ENCODE peak calls at places on chromosomes 6 and 20, in four cellular contexts. G, K, J and M are unnamed samples.

GRCh38 chr6:134035823-134036296 is 16.6 kb downstream of the SLC2A12 start:
- DNase-seq in G (no peak), K (no peak), J (peak; percentile 64), M (peak; percentile 50)

GRCh38 chr20:35385733-35386132 is 26.0 kb downstream of the UQCC1 start:
- DNase-seq in G (no peak), K (no peak), J (no peak), M (no peak)

GRCh38 chr6:161417712-161418457 is 144.0 kb upstream of the AGPAT4 start:
- DNase-seq in G (no peak), K (no peak), J (no peak), M (peak; percentile 45)

GRCh38 chr6:146901940-146902816 is 302.0 kb upstream of the STXBP5 start:
- DNase-seq in G (no peak), K (no peak), J (peak; percentile 10), M (no peak)

GRCh38 chr6:75893058-75893775 is 144.2 kb downstream of the MYO6 start:
- DNase-seq in G (peak; percentile 24), K (no peak), J (peak; percentile 61), M (peak; percentile 5)

GRCh38 chr6:15417811-15418210 is 171.9 kb downstream of the JARID2 start:
- DNase-seq in G (no peak), K (no peak), J (no peak), M (no peak)

GRCh38 chr20:15834857-15835256 is 738.4 kb downstream of the KIF16B start:
- DNase-seq in G (no peak), K (no peak), J (no peak), M (no peak)

GRCh38 chr6:29826271-29826670 is 1.4 kb upstream of the HLA-G start:
- DNase-seq in G (no peak), K (no peak), J (no peak), M (no peak)

GRCh38 chr6:88722691-88723090 is 240.7 kb downstream of the RNGTT start:
- DNase-seq in G (no peak), K (no peak), J (no peak), M (no peak)

GRCh38 chr6:132020138-132020551 is 69.0 kb upstream of the CCN2 start:
- DNase-seq in G (no peak), K (no peak), J (no peak), M (no peak)

GRCh38 chr20:53949319-53949839 is 121.0 kb downstream of the BCAS1 start:
- DNase-seq in G (no peak), K (no peak), J (no peak), M (peak; percentile 16)

GRCh38 chr6:170296746-170297576 is 6.1 kb upstream of the DLL1 start:
- DNase-seq in G (no peak), K (no peak), J (no peak), M (no peak)

GRCh38 chr20:25867776-25868649 is 171.4 kb upstream of the ZNF337 start:
- DNase-seq in G (peak; percentile 16), K (no peak), J (no peak), M (peak; percentile 55)

GRCh38 chr6:44127186-44128019 is at the start of the genes MRPL14 and TMEM63B:
- DNase-seq in G (peak; percentile 99), K (peak; percentile 59), J (peak; percentile 76), M (peak; percentile 90)

GRCh38 chr20:36344517-36345132 is 38.5 kb downstream of the DLGAP4 start:
- DNase-seq in G (peak; percentile 79), K (no peak), J (peak; percentile 59), M (peak; percentile 35)

GRCh38 chr6:151765444-151765886 is 42.0 kb upstream of the ESR1 start:
- DNase-seq in G (peak; percentile 61), K (no peak), J (peak; percentile 79), M (peak; percentile 60)

GRCh38 chr6:46290435-46290834 is 119.7 kb upstream of the ENPP5 start:
- DNase-seq in G (no peak), K (no peak), J (no peak), M (no peak)

GRCh38 chr6:36197739-36198221 is 1.2 kb downstream of the BRPF3 start:
- DNase-seq in G (no peak), K (no peak), J (no peak), M (no peak)

GRCh38 chr6:149869275-149869892 is 5.2 kb upstream of the LRP11 start:
- DNase-seq in G (no peak), K (no peak), J (no peak), M (no peak)

GRCh38 chr20:47269309-47270165 is 87.0 kb downstream of the ZMYND8 start:
- DNase-seq in G (no peak), K (no peak), J (no peak), M (no peak)

GRCh38 chr6:31940256-31940664 is 5.6 kb upstream of the CFB start:
- DNase-seq in G (no peak), K (no peak), J (peak; percentile 78), M (no peak)

GRCh38 chr6:13216236-13216933 is 112.0 kb downstream of the TBC1D7 start:
- DNase-seq in G (no peak), K (no peak), J (no peak), M (no peak)

GRCh38 chr6:13222048-13222447 is 106.3 kb downstream of the TBC1D7 start:
- DNase-seq in G (no peak), K (no peak), J (no peak), M (no peak)

GRCh38 chr6:13220266-13220665 is 108.1 kb downstream of the TBC1D7 start:
- DNase-seq in G (no peak), K (no peak), J (no peak), M (no peak)

GRCh38 chr6:13215390-13215789 is 112.9 kb downstream of the TBC1D7 start:
- DNase-seq in G (no peak), K (no peak), J (no peak), M (no peak)

DNA sequence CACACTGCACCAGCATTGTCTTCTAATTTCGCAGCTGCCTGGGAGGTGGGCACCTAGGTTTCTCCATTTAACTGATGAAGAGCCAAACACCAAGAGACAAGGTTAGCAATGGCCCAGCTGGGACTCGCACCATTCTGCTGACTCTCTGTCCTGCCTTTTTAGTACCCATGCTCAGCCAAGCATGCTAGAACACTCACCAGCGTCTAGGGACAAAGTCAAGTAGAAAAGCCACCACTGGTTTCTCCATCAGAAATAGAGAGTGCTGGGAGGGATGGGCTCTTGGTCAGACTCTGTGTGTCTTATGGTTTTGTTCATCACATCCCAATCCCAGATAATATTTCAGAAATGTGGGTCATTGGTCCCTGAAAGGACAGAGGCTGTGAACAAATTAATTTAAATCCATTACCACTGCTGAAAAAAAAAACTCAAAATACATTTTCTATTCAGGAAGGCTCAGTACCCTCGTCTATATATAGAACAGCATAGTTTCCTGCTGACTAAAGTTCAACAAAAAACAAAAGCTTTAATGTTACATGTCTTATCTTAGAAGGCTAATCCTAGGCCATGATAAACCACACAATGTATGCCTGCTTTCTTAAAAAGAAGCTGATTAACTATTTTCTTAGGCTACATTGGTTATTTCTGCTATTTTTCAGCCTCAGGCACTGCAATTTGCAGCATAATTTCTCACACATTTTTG is 111.0 kb downstream of the TBC1D7 start:
- DNase-seq in G (no peak), K (no peak), J (peak; percentile 17), M (no peak)
- TF ChIP-seq RFX5 in G (no peak), K (no peak), J (no peak), M (no peak)

DNA sequence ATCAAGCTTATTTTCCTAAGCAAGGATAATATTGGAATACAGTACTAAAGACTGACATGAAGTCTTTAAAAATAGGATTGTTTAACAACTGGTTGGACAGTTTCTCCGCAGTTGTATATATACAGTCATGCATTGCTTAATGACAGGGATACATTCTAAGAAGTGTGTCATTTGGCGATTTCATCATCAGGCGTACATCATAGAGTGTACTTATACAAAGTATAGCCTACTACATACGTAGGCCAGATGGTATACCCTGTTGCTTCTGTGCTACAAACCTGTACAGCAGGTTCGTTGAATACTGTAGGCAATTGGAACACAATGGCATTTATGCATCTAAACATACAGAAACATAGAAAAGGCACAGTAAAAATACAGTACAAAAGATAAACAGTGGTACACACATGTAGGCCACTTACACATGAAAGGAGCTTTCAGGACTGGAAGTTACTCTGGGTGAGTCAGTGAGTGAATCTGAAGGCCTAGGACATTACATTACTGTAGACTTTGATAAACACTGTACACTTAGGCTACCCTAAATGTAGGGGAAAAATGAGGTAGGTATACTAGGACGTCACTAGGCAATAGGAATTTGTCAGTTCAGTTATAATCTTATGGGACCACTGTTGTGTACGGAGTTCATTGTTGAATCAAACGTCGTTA is 20.1 kb downstream of the HECA start:
- DNase-seq in G (no peak), K (no peak), J (no peak), M (no peak)
- TF ChIP-seq MAFK in G (no peak), K (no peak), J (no peak), M (no peak)

GRCh38 chr6:34894693-34895092 is 5.6 kb downstream of the ANKS1A start:
- DNase-seq in G (no peak), K (no peak), J (no peak), M (no peak)
- TF ChIP-seq MAX in G (no peak), K (no peak), J (no peak), M (no peak)

DNA sequence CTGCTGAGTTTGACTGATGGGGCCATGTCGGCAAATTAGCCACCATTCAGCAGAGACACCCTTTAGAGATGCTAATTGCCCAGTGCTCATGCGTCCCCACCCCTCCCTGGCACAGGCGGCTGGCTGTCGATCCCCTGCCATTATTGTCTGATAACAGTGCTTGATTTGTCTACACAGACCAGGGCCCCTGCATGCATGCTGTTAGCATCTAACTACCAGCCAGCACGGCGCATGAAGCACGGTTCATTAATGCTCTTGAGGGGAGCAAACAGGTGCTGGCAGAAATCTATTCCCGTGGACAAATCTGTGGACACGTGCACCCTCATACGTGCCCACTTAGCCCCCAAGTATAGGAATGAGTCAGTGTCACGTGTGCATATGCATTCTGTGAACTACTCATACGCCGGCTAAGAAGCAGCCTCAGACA is 32.2 kb downstream of the KCNB1 start:
- DNase-seq in G (no peak), K (no peak), J (no peak), M (no peak)
- TF ChIP-seq RFX5 in G (no peak), K (no peak), J (no peak), M (no peak)

GRCh38 chr20:57980526-57980925 is 247.9 kb downstream of the ANKRD60 start:
- DNase-seq in G (no peak), K (no peak), J (no peak), M (no peak)

GRCh38 chr20:57973886-57974285 is 254.6 kb downstream of the ANKRD60 start:
- DNase-seq in G (no peak), K (no peak), J (no peak), M (no peak)

GRCh38 chr20:57974863-57975262 is 253.6 kb downstream of the ANKRD60 start:
- DNase-seq in G (no peak), K (no peak), J (no peak), M (no peak)

GRCh38 chr20:57977588-57977987 is 250.9 kb downstream of the ANKRD60 start:
- DNase-seq in G (no peak), K (no peak), J (no peak), M (no peak)

DNA sequence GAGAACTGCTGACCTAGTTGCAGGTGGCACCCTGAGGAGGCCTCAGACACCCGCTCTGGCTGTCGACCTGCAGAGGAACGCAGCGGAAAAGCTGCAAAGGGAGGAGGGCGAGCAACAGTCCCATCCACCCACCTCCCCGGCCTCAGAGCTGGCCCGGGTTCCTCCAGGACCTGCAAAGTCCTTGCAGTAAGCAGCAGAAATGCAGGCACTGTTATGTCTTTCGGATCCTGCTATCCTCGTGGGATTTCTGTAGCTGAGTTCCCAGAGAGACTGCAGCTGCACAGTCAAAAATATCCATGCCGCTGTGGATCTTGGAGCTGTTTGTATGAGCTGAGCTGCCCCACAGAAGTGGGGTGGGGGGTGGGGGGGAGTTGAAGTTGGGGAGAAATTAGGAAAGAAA is 251.3 kb downstream of the ANKRD60 start:
- DNase-seq in G (no peak), K (no peak), J (no peak), M (no peak)
- TF ChIP-seq MAFK in G (no peak), K (no peak), J (no peak), M (no peak)